ENCODE peak calls at places on chromosomes 12 and 14, in six cellular contexts. E, Z, T, M, I and H are unnamed samples.

GRCh38 chr12:75389061-75389460 is 1.8 kb upstream of the GLIPR1L2 start:
- DNase-seq in T (no peak), Z (peak), E (no peak), I (peak), M (no peak), H (no peak)

GRCh38 chr14:102659797-102660196 is 67.3 kb downstream of the RCOR1 start:
- DNase-seq in I (peak), T (no peak), Z (no peak), M (no peak), E (no peak), H (no peak)

GRCh38 chr14:78358631-78359030 is 188.5 kb downstream of the NRXN3 start:
- DNase-seq in E (no peak), T (no peak), Z (no peak), M (no peak), I (peak), H (no peak)

GRCh38 chr12:106118-106561 is 39.6 kb downstream of the IQSEC3 start:
- DNase-seq in I (no peak), E (peak), M (peak), Z (no peak), T (no peak), H (peak)

GRCh38 chr14:61696753-61697318 is 1.5 kb downstream of the HIF1A start:
- DNase-seq in M (no peak), E (no peak), I (no peak), Z (no peak), T (no peak), H (no peak)

GRCh38 chr14:68691031-68691864 is 101.6 kb downstream of the ZFP36L1 start:
- DNase-seq in T (peak), M (no peak), E (peak), I (no peak), Z (no peak), H (peak)

GRCh38 chr14:71749613-71750238 is 182.5 kb upstream of the RGS6 start:
- DNase-seq in I (no peak), T (no peak), E (no peak), M (no peak), Z (no peak), H (no peak)

GRCh38 chr14:23562822-23563472 is 4.6 kb downstream of the AP1G2 start:
- DNase-seq in M (no peak), E (peak), T (no peak), Z (no peak), I (peak), H (peak)

GRCh38 chr14:31921251-31921650 is 155.9 kb upstream of the ARHGAP5 start:
- DNase-seq in E (no peak), T (no peak), M (no peak), I (peak), Z (no peak), H (no peak)

GRCh38 chr12:28110329-28110728 is 79.9 kb upstream of the CCDC91 start:
- DNase-seq in E (peak), Z (no peak), M (no peak), I (no peak), T (no peak), H (peak)

GRCh38 chr12:2294651-2295475 is 242.1 kb downstream of the CACNA1C start:
- DNase-seq in I (peak), T (peak), M (no peak), Z (no peak), E (no peak), H (no peak)

GRCh38 chr12:1842905-1843640 is 22.7 kb downstream of the LRTM2 start:
- DNase-seq in E (no peak), Z (no peak), I (no peak), M (no peak), T (peak), H (peak)

GRCh38 chr14:73472182-73473114 is 14.1 kb upstream of the NUMB start:
- DNase-seq in Z (peak), M (no peak), I (peak), T (no peak), E (peak), H (peak)

GRCh38 chr12:116164976-116165425 is 112.5 kb downstream of the MED13L start:
- DNase-seq in E (no peak), M (no peak), T (no peak), Z (peak), I (peak), H (no peak)
- H3K4me3 ChIP-seq in E (no peak), M (no peak), T (peak), Z (peak), I (no peak), H (no peak)

GRCh38 chr12:96416033-96416790 is 16.0 kb upstream of the CDK17 start:
- DNase-seq in Z (peak), T (no peak), M (no peak), E (no peak), I (peak), H (no peak)
- H3K4me3 ChIP-seq in Z (peak), T (no peak), M (no peak), E (no peak), I (no peak), H (no peak)

DNA sequence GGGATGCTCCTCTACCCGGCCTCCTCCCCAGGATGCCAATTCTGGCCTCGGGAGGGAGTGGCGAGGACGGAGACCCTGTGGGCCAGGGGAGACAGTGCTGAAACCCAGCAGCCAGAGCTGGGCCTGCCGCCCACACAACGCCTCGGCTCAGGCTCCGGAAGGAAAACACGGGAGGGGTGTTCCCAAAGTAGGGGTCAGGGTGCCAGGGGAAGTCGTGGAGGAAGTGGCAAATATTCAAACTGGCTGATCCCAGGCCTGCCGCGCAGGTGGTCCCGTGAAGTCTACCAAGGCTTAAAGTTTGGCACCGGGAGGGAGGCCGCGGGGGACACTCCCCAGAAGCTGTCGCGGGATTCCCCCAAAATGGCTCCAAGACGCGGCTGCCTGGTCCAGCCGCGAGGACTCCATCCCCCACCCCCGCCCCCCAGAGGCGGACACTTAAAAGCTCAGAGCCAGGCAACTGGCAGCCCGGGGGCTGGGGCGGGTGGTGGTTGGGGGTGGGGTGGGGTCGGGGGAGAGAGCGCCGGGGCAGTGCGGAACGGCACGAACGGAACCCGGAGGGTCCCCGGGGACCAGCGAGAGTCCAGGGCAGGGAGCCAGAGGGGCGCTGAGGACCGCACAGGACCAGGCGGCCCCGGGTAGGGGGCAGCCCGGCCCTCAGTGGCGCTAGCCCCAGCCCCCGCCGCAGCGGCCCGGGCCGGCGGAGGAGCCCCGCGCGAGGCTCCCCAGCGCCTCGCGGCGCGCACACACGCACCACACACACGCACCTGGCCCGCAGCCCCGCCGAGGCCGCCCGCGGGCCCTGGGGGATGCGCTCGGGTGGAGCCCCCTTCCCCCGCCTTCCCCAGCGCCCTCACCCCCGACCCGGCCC is 20.0 kb downstream of the BEGAIN start:
- DNase-seq in I (no peak), Z (no peak), M (no peak), E (peak), T (no peak), H (peak)
- H3K4me3 ChIP-seq in I (no peak), Z (no peak), M (peak), E (peak), T (peak), H (peak)

DNA sequence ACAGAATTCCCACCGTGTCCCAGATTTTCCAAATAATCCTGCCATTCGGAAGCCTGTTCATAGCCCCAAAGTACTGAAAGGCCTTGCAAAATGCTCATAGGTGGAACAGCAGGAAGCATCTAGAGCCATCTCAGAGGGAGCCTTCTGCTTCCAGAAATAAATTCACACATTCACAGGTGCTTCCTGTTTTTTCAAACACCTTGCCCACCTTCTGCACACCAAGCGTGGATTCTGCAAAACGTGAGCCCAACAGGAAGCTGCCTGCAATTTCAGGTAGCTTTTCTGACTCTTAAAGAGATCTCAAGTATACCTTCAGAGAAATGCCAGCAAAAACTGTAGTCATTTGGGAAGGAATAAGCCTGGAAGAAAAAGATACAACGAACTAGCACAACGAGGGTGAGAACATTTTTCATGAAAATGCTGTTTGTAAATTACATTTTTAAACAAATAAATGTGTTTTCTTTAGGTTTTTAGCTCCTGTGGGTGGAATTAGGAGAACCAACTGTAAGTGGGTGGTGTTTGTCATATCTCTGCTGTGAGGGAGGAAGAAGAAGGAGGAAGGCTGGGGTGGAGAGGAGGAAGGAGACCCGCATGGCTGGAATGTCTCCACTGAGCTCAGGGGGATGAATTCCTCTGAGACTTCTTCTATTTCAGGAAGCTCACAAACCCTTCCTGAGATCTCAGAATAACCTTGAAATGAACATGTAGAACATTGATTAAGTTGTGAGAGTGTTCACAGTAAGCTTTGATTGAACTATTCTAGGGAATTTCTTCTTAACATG is at the start of gene IFNG-AS1:
- DNase-seq in M (no peak), E (no peak), I (no peak), T (no peak), Z (no peak), H (no peak)
- H3K4me3 ChIP-seq in M (no peak), E (no peak), I (no peak), T (no peak), Z (no peak), H (no peak)

DNA sequence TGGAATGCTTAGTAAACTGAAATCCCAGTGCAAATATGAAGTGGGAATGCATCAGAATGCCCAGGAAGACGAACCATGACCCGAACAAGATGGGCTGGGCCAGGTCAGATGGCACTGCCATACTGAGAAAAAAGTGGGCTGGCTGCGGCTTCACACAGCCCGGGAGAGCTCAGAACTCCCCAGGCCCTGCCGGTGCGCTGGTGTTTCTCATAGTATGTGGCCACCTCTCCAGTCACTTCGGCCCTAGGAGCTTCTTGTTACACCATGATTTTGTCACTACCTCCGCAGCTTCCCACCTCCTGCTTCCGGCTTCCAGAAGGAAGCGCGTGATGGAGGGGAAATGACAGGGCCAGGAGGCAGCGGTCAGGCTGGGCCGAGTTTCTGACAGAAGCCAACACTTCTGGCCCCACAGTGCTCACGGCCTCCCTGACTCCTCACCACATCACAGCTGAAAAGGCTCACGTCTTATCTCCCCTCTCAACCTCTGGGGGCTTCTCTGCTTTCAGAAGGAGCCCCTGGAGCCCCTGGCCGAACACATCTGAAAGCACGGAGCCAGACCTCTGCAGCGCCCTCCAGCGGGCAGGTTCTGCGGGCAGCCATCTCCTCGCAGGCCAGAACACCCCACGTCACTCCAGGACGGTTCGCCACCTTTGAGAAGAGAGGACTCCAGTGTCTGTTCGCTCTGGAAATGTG is 30.7 kb downstream of the DAD1 start:
- DNase-seq in Z (no peak), I (no peak), E (peak), T (no peak), M (no peak), H (peak)
- H3K4me3 ChIP-seq in Z (no peak), I (no peak), E (no peak), T (no peak), M (no peak), H (no peak)

GRCh38 chr12:19837543-19837942 is 398.3 kb downstream of the AEBP2 start:
- DNase-seq in T (no peak), Z (no peak), I (no peak), M (no peak), E (no peak), H (no peak)

GRCh38 chr12:19846561-19846960 is 407.3 kb downstream of the AEBP2 start:
- DNase-seq in E (no peak), M (no peak), I (peak), Z (no peak), T (no peak), H (no peak)

GRCh38 chr12:19844224-19844623 is 404.9 kb downstream of the AEBP2 start:
- DNase-seq in M (no peak), I (no peak), E (no peak), Z (no peak), T (no peak), H (no peak)

GRCh38 chr12:19841451-19841850 is 402.2 kb downstream of the AEBP2 start:
- DNase-seq in E (no peak), T (no peak), Z (no peak), M (no peak), I (no peak), H (no peak)

GRCh38 chr12:19842116-19842515 is 402.8 kb downstream of the AEBP2 start:
- DNase-seq in M (no peak), I (no peak), T (no peak), E (no peak), Z (no peak), H (no peak)
- H3K4me3 ChIP-seq in M (no peak), I (no peak), T (no peak), E (no peak), Z (no peak), H (no peak)

GRCh38 chr12:92844147-92844763 is 84.8 kb downstream of the EEA1 start:
- DNase-seq in Z (no peak), I (no peak), E (no peak), M (no peak), T (no peak), H (no peak)
- H3K4me3 ChIP-seq in Z (no peak), I (no peak), E (no peak), M (no peak), T (no peak), H (no peak)

GRCh38 chr12:46390304-46390703 is 17.7 kb upstream of the SLC38A2 start:
- DNase-seq in Z (no peak), I (no peak), M (no peak), E (no peak), T (no peak), H (no peak)
- H3K4me3 ChIP-seq in Z (no peak), I (no peak), M (no peak), E (no peak), T (no peak), H (no peak)